ENCODE peak calls at places on chromosomes 4 and X, in six cellular contexts. J is GM20000; O is heart left ventricle; Q is effector CD8-positive, alpha-beta T cell; V is activated naive CD8-positive, alpha-beta T cell treated with anti-CD3 and anti-CD28 coated beads, Interleukin-2, amount 50 U/mL, for 16 hours; M is T-helper 9 cell. U is an unnamed sample.

GRCh38 chr4:109803924-109804571 is 2.2 kb upstream of the CFI start:
- DNase-seq in J (peak; percentile 37), Q (no peak), V (no peak), O (no peak), M (no peak), U (no peak)

GRCh38 chr4:187157380-187157958 is 433.8 kb upstream of the FAT1 start:
- DNase-seq in M (no peak), Q (no peak), V (no peak), J (no peak), O (no peak), U (no peak)

GRCh38 chrX:102934624-102935023 is 2.4 kb upstream of the RAB40AL start:
- DNase-seq in O (no peak), J (peak; percentile 36), M (peak; percentile 29), Q (peak; percentile 0), V (no peak), U (peak; percentile 3)

GRCh38 chrX:35919536-35920309 is at the start of gene CFAP47:
- DNase-seq in M (no peak), Q (no peak), V (no peak), J (no peak), O (peak; percentile 26), U (no peak)

GRCh38 chrX:40411350-40412111 is 169.2 kb upstream of the ATP6AP2 start:
- DNase-seq in J (no peak), Q (no peak), V (no peak), M (no peak), O (no peak), U (no peak)

GRCh38 chr4:166386491-166387367 is 513.7 kb downstream of the TLL1 start:
- DNase-seq in J (no peak), Q (no peak), V (no peak), O (no peak), M (no peak), U (no peak)

GRCh38 chr4:52780627-52781354 is 29.6 kb upstream of the ERVMER34-1 start:
- DNase-seq in O (no peak), V (no peak), Q (no peak), J (no peak), M (no peak), U (no peak)

GRCh38 chr4:186685744-186686143 is 37.9 kb downstream of the FAT1 start:
- DNase-seq in Q (no peak), O (no peak), V (no peak), M (no peak), J (no peak), U (no peak)

GRCh38 chr4:48102303-48102702 is 31.7 kb downstream of the TXK start:
- DNase-seq in V (no peak), Q (no peak), O (no peak), J (no peak), M (no peak), U (no peak)

GRCh38 chrX:74505437-74505836 is 84.1 kb downstream of the SLC16A2 start:
- DNase-seq in J (no peak), O (no peak), M (no peak), V (no peak), Q (no peak), U (no peak)

GRCh38 chr4:121749225-121749624 is 15.7 kb downstream of the SMIM43 start:
- DNase-seq in M (no peak), V (no peak), J (no peak), O (no peak), Q (no peak), U (no peak)

GRCh38 chr4:183424109-183424751 is 20.2 kb upstream of the CDKN2AIP start:
- DNase-seq in O (no peak), V (no peak), Q (no peak), M (no peak), J (no peak), U (no peak)

GRCh38 chr4:36716874-36717273 is 435.5 kb downstream of the DTHD1 start:
- DNase-seq in Q (no peak), V (no peak), J (no peak), M (no peak), O (no peak), U (no peak)

GRCh38 chr4:11529625-11530201 is 101.0 kb upstream of the HS3ST1 start:
- DNase-seq in J (no peak), M (no peak), V (no peak), Q (no peak), O (no peak), U (no peak)

GRCh38 chrX:113001836-113002235 is 161.2 kb upstream of the AMOT start:
- DNase-seq in M (no peak), V (no peak), Q (no peak), O (no peak), J (no peak), U (no peak)

GRCh38 chrX:153688900-153689590 is 1.3 kb downstream of the SLC6A8 start:
- DNase-seq in J (no peak), O (peak; percentile 70), M (no peak), V (no peak), Q (no peak), U (no peak)

GRCh38 chr4:115844180-115844579 is 730.8 kb upstream of the NDST4 start:
- DNase-seq in J (no peak), Q (no peak), M (no peak), O (no peak), V (no peak), U (no peak)

GRCh38 chr4:3402409-3403103 is 39.2 kb upstream of the HGFAC start:
- DNase-seq in O (no peak), Q (no peak), V (no peak), J (no peak), M (no peak), U (no peak)

GRCh38 chr4:109378511-109378910 is 55.1 kb upstream of the SEC24B start:
- DNase-seq in V (no peak), J (no peak), M (no peak), Q (no peak), O (no peak), U (no peak)

GRCh38 chr4:185920171-185920570 is 108.2 kb upstream of the SORBS2 start:
- DNase-seq in O (no peak), Q (no peak), J (no peak), V (no peak), M (no peak), U (no peak)

GRCh38 chr4:148075438-148075837 is 343.6 kb downstream of the ARHGAP10 start:
- DNase-seq in O (no peak), Q (no peak), V (no peak), J (no peak), M (no peak), U (no peak)

U was measured in effector memory CD4-positive, alpha-beta T cell.